ENCODE peak calls at places on chromosomes 2 and 18, in four cellular contexts. W is K562, A is sigmoid colon, L is endothelial cell of umbilical vein. C is an unnamed sample.

GRCh38 chr2:201854841-201855240 is 48.5 kb downstream of the CDK15 start:
- DNase-seq in L (no peak), W (no peak), A (no peak), C (no peak)

GRCh38 chr2:200730960-200731359 is 80.8 kb upstream of the BZW1 start:
- DNase-seq in A (no peak), L (no peak), W (no peak), C (no peak)

GRCh38 chr2:232460171-232460570 is 4.2 kb downstream of the ALPI start:
- DNase-seq in A (peak; percentile 24), L (no peak), W (no peak), C (no peak)

GRCh38 chr2:236576978-236577377 is 7.4 kb downstream of the ACKR3 start:
- DNase-seq in A (peak; percentile 44), W (no peak), L (no peak), C (no peak)

GRCh38 chr2:42053791-42054656 is 6.2 kb downstream of the PKDCC start:
- DNase-seq in W (no peak), A (peak; percentile 93), L (no peak), C (no peak)

GRCh38 chr18:78378983-78379382 is 600.6 kb upstream of the SALL3 start:
- DNase-seq in W (no peak), L (no peak), A (no peak), C (no peak)

GRCh38 chr18:59906203-59906602 is 6.4 kb downstream of the PMAIP1 start:
- DNase-seq in W (no peak), L (no peak), A (no peak), C (no peak)

GRCh38 chr2:195150819-195151218 is 506.2 kb upstream of the SLC39A10 start:
- DNase-seq in A (no peak), W (no peak), L (no peak), C (no peak)

GRCh38 chr2:149380205-149380604 is 49.8 kb downstream of the LYPD6 start:
- DNase-seq in L (no peak), A (no peak), W (no peak), C (no peak)

GRCh38 chr18:45839415-45840395 is 14.2 kb downstream of the SIGLEC15 start:
- DNase-seq in L (peak; percentile 70), W (peak; percentile 13), A (no peak), C (peak; percentile 61)

GRCh38 chr18:47244041-47244440 is 7.4 kb downstream of the SKOR2 start:
- DNase-seq in W (no peak), A (no peak), L (no peak), C (no peak)

GRCh38 chr2:86335865-86336321 is 1.5 kb downstream of the REEP1 start:
- DNase-seq in A (no peak), L (no peak), W (no peak), C (no peak)

GRCh38 chr2:235358981-235359471 is 134.8 kb upstream of the AGAP1 start:
- DNase-seq in L (no peak), A (no peak), W (no peak), C (no peak)

GRCh38 chr2:130744287-130745117 is 10.8 kb upstream of the AMER3 start:
- DNase-seq in A (no peak), W (no peak), L (no peak), C (no peak)

GRCh38 chr18:9421788-9422329 is 53.5 kb upstream of the RALBP1 start:
- DNase-seq in W (peak; percentile 33), A (peak; percentile 2), L (no peak), C (no peak)

GRCh38 chr2:2265747-2266259 is 65.3 kb downstream of the MYT1L start:
- DNase-seq in A (no peak), L (no peak), W (no peak), C (no peak)

GRCh38 chr18:54774971-54775665 is 53.2 kb upstream of the RAB27B start:
- DNase-seq in L (peak; percentile 11), A (no peak), W (no peak), C (no peak)

GRCh38 chr18:75215663-75216062 is 5.1 kb downstream of the TSHZ1 start:
- DNase-seq in L (no peak), A (no peak), W (no peak), C (no peak)

GRCh38 chr2:177289824-177290632 is 25.5 kb upstream of the NFE2L2 start:
- DNase-seq in W (no peak), L (no peak), A (no peak), C (no peak)

GRCh38 chr2:237995036-237995435 is 28.2 kb downstream of the UBE2F start:
- DNase-seq in L (no peak), A (no peak), W (no peak), C (no peak)

GRCh38 chr18:25077933-25078707 is 273.8 kb downstream of the ZNF521 start:
- DNase-seq in W (no peak), A (no peak), L (no peak), C (no peak)

GRCh38 chr2:143429932-143430331 is 300.7 kb downstream of the ARHGAP15 start:
- DNase-seq in A (no peak), W (no peak), L (peak; percentile 86), C (peak; percentile 4)

GRCh38 chr18:49842656-49843055 is 29.3 kb upstream of the ACAA2 start:
- DNase-seq in W (no peak), A (no peak), L (no peak), C (no peak)

GRCh38 chr2:139259422-139260051 is 479.3 kb upstream of the NXPH2 start:
- DNase-seq in A (no peak), W (no peak), L (no peak), C (no peak)

GRCh38 chr2:149145314-149146295 is 107.1 kb downstream of the LYPD6B start:
- DNase-seq in W (no peak), A (no peak), L (no peak), C (no peak)

GRCh38 chr2:1143129-1143528 is 192.5 kb downstream of the SNTG2 start:
- DNase-seq in L (no peak), A (no peak), W (no peak), C (no peak)
- H3K27ac ChIP-seq in L (no peak overlapping the region), A (no peak overlapping the region), W (no peak overlapping the region), C (no peak overlapping the region)

DNA sequence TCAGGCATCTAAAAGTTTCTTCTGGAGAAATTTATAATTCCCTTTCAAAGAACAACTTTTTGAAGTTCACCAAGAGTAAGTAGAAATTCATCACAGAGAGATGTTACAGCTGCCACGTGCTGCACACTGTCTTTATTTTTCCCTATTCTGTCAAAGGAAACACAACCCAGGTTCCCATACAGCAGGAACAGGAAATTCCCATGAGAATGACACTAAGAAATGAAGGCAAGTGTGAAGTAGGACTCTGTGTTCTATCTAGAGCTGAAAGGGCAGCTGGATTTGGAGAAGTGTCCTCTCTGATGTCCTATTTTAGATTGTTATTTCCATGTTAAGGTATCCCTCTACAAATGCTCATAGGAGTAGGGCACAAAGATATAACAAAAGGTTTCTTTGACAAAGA is 58.8 kb downstream of the PID1 start:
- DNase-seq in L (no peak), A (no peak), W (no peak), C (no peak)
- TF ChIP-seq POLR2AphosphoS5 in L (no peak), A (peak; percentile 82), W (no peak), C (no peak)

GRCh38 chr2:69013123-69013836 is at the start of gene ANTXR1:
- DNase-seq in W (no peak), A (peak; percentile 84), L (peak; percentile 13), C (peak; percentile 27)
- TF ChIP-seq POLR2A in W (no peak), A (peak; percentile 33), L (no peak), C (no peak)

GRCh38 chr2:226788881-226789485 is 10.6 kb downstream of the IRS1 start:
- DNase-seq in L (no peak), W (no peak), A (no peak), C (no peak)

GRCh38 chr2:226790436-226790835 is 9.2 kb downstream of the IRS1 start:
- DNase-seq in A (no peak), W (no peak), L (no peak), C (no peak)

GRCh38 chr2:226791056-226791486 is 8.5 kb downstream of the IRS1 start:
- DNase-seq in W (no peak), A (peak; percentile 86), L (peak; percentile 49), C (peak; percentile 22)

GRCh38 chr2:226790006-226790405 is 9.6 kb downstream of the IRS1 start:
- DNase-seq in A (no peak), L (no peak), W (no peak), C (no peak)

DNA sequence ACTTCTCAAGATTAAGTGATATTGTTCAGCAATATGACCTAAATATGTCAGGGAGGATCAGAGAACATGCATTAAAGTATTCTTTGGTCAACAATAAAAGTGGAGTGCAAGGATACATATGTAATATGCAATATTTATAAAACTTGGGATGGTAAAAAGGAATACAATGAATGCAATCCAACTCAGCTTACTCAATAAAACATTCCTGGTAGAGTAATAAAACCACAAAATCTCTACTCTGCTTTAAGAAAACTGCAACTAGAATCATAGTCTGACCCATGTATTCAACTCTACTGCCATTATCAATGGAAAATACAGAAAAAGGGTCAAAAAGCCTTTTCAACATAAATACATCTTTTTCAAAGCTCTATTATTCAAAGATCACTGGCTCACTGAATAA is 11.6 kb downstream of the IRS1 start:
- DNase-seq in L (no peak), W (no peak), A (no peak), C (no peak)
- H3K27ac ChIP-seq in L (no peak overlapping the region), W (no peak overlapping the region), A (peak overlapping the region; percentile 95), C (peak overlapping the region; percentile 4)

GRCh38 chr2:9142551-9143263 is 63.9 kb upstream of the ASAP2 start:
- DNase-seq in W (peak; percentile 97), L (peak; percentile 78), A (peak; percentile 95), C (peak; percentile 65)
- TF ChIP-seq POLR2AphosphoS5 in W (peak; percentile 61), L (peak; percentile 72), A (peak; percentile 50), C (peak; percentile 58)